ENCODE peak calls at places on chromosome 7, in six cellular contexts. H is left colon; R is activated naive CD4-positive, alpha-beta T cell treated with Interleukin-2 at 50 U/mL for 16 hours; J is RCC 7860; U is stimulated activated CD8-positive, alpha-beta memory T cell treated with anti-CD3 and anti-CD28 coated beads, Interleukin-7, amount 100 ng/mL, for 24 hours; A is lower leg skin. C is an unnamed sample.
A peak's percentile ranks its signal among the peaks of the same experiment; 100 is the strongest.

GRCh38 chr7:55235115-55235514 is 130.0 kb upstream of the LANCL2 start:
- DNase-seq in A (no peak), H (no peak), J (no peak), U (no peak), R (no peak), C (no peak)

GRCh38 chr7:94294471-94295131 is 100.1 kb upstream of the COL1A2 start:
- DNase-seq in A (no peak), R (no peak), J (no peak), H (no peak), U (no peak), C (no peak)

GRCh38 chr7:102449136-102449535 is 15.5 kb downstream of the ALKBH4 start:
- DNase-seq in H (no peak), A (no peak), J (no peak), U (no peak), R (no peak), C (no peak)

GRCh38 chr7:22997871-22998515 is 15.9 kb downstream of the HYCC1 start:
- DNase-seq in A (no peak), U (no peak), R (no peak), J (no peak), H (no peak), C (no peak)

GRCh38 chr7:75776295-75776971 is 4.4 kb upstream of the CCL26 start:
- DNase-seq in J (peak; percentile 78), A (no peak), U (peak; percentile 26), H (no peak), R (peak; percentile 64), C (no peak)

GRCh38 chr7:66265566-66265965 is 60.4 kb downstream of the TPST1 start:
- DNase-seq in A (no peak), J (peak; percentile 62), U (no peak), R (no peak), H (no peak), C (no peak)

GRCh38 chr7:100475549-100475948 is 3.5 kb downstream of the TSC22D4 start:
- DNase-seq in A (no peak), R (peak; percentile 21), J (no peak), U (no peak), H (no peak), C (no peak)

GRCh38 chr7:45717537-45718235 is 143.5 kb downstream of the ADCY1 start:
- DNase-seq in J (no peak), A (no peak), U (no peak), H (no peak), R (no peak), C (no peak)

GRCh38 chr7:139482122-139482521 is 1.4 kb downstream of the KLRG2 start:
- DNase-seq in H (no peak), J (no peak), U (no peak), A (no peak), R (no peak), C (no peak)

GRCh38 chr7:131574741-131575140 is 18.3 kb upstream of the PODXL start:
- DNase-seq in A (no peak), J (no peak), U (no peak), H (no peak), R (no peak), C (no peak)

GRCh38 chr7:14542624-14543023 is 359.9 kb downstream of the DGKB start:
- DNase-seq in H (no peak), U (no peak), R (no peak), A (no peak), J (no peak), C (no peak)

GRCh38 chr7:106022193-106022821 is 59.2 kb downstream of the CDHR3 start:
- DNase-seq in A (no peak), J (no peak), U (no peak), H (no peak), R (peak; percentile 59), C (no peak)

GRCh38 chr7:146232604-146233003 is 116.0 kb downstream of the CNTNAP2 start:
- DNase-seq in J (no peak), H (no peak), R (no peak), U (no peak), A (no peak), C (no peak)

GRCh38 chr7:57210871-57211270 is 78.6 kb upstream of the ZNF479 start:
- DNase-seq in U (no peak), R (no peak), A (peak; percentile 63), J (no peak), H (no peak), C (no peak)

GRCh38 chr7:117124585-117125220 is 171.4 kb downstream of the ST7 start:
- DNase-seq in H (peak; percentile 79), A (peak; percentile 93), R (peak; percentile 72), U (peak; percentile 40), J (peak; percentile 100), C (peak; percentile 61)

GRCh38 chr7:26705567-26705966 is 158.8 kb downstream of the SKAP2 start:
- DNase-seq in R (no peak), J (peak; percentile 77), A (no peak), U (no peak), H (no peak), C (no peak)

GRCh38 chr7:15757041-15757995 is 70.8 kb upstream of the MEOX2 start:
- DNase-seq in A (no peak), U (no peak), J (no peak), R (no peak), H (no peak), C (no peak)

GRCh38 chr7:8217200-8218068 is 44.5 kb downstream of the ICA1 start:
- DNase-seq in H (no peak), J (peak; percentile 51), U (no peak), A (no peak), R (no peak), C (no peak)

GRCh38 chr7:44293561-44294324 is 31.7 kb downstream of the CAMK2B start:
- DNase-seq in J (no peak), A (peak; percentile 65), U (no peak), R (no peak), H (no peak), C (no peak)

C was measured in omental fat pad.